ENCODE peak calls at places on chromosomes 7 and 10, in four cellular contexts. U is COLO829; H is stimulated activated CD4-positive, alpha-beta T cell treated with anti-CD3 and anti-CD28 coated beads, TNF-alpha, amount 100 ng/mL, for 48 hours; T is endothelial cell of umbilical vein. L is an unnamed sample.

GRCh38 chr10:6406220-6407033 is 173.6 kb downstream of the PRKCQ start:
- DNase-seq in U (peak; percentile 63), H (no peak), T (peak; percentile 15), L (no peak)

GRCh38 chr10:15439381-15439837 is 68.3 kb upstream of the FAM171A1 start:
- DNase-seq in U (no peak), H (no peak), T (peak; percentile 62), L (no peak)

GRCh38 chr7:81698965-81699364 is 70.9 kb downstream of the HGF start:
- DNase-seq in U (no peak), H (no peak), T (no peak), L (no peak)

GRCh38 chr7:148972360-148972759 is 55.9 kb downstream of the PDIA4 start:
- DNase-seq in U (no peak), H (no peak), T (no peak), L (no peak)

GRCh38 chr7:48365010-48365409 is 193.8 kb downstream of the ABCA13 start:
- DNase-seq in U (no peak), H (no peak), T (no peak), L (no peak)

GRCh38 chr10:48526846-48527505 is 77.9 kb downstream of the ARHGAP22 start:
- DNase-seq in U (no peak), H (no peak), T (no peak), L (no peak)

GRCh38 chr10:13016413-13016812 is 14.9 kb upstream of the CCDC3 start:
- DNase-seq in U (no peak), H (no peak), T (peak; percentile 66), L (no peak)

GRCh38 chr10:83605783-83606182 is 533.5 kb upstream of the GHITM start:
- DNase-seq in U (no peak), H (no peak), T (no peak), L (no peak)

GRCh38 chr10:102502029-102502336 is 529 bp downstream of the ACTR1A start:
- DNase-seq in U (peak; percentile 93), H (peak; percentile 98), T (peak; percentile 99), L (peak; percentile 92)

L was measured in omental fat pad.